ENCODE peak calls at places on chromosomes 16 and 17, in six cellular contexts. W, F, C, V, I and Q are unnamed samples.

GRCh38 chr16:57091200-57091989 is 988 bp upstream of the CPNE2 start:
- DNase-seq in C (no peak), F (peak; percentile 79), I (peak; percentile 68), W (peak; percentile 43), V (peak; percentile 62), Q (peak; percentile 79)

GRCh38 chr17:9948967-9949366 is 43.9 kb upstream of the RCVRN start:
- DNase-seq in F (no peak), V (no peak), I (no peak), W (no peak), C (no peak), Q (no peak)

GRCh38 chr16:79897087-79897443 is 296.5 kb upstream of the MAF start:
- DNase-seq in I (no peak), F (no peak), W (no peak), V (no peak), C (no peak), Q (no peak)

GRCh38 chr17:76261421-76262215 is 3.5 kb upstream of the UBALD2 start:
- DNase-seq in V (peak; percentile 54), F (no peak), C (no peak), I (peak; percentile 52), W (no peak), Q (no peak)

GRCh38 chr16:86960266-86960665 is 356.9 kb downstream of the C16orf95 start:
- DNase-seq in W (no peak), C (no peak), F (no peak), I (no peak), V (no peak), Q (no peak)

GRCh38 chr17:21418446-21419298 is 42.5 kb downstream of the KCNJ12 start:
- DNase-seq in C (no peak), F (peak; percentile 45), V (no peak), W (no peak), I (peak; percentile 44), Q (no peak)

GRCh38 chr16:85126731-85127662 is 14.7 kb upstream of the CIBAR2 start:
- DNase-seq in W (peak; percentile 40), I (no peak), C (peak; percentile 97), V (peak; percentile 79), F (no peak), Q (peak; percentile 66)

GRCh38 chr16:88510091-88510719 is 57.1 kb downstream of the ZFPM1 start:
- DNase-seq in V (no peak), W (no peak), I (no peak), F (no peak), C (no peak), Q (no peak)